ENCODE peak calls at places on chromosomes 7 and 10, in nine cellular contexts. G, R, F, W, V, N, I, Q and C are unnamed samples.

GRCh38 chr7:145105561-145105960 is 269.7 kb upstream of the TPK1 start:
- DNase-seq in G (no peak), R (no peak), F (no peak), W (no peak), V (no peak), N (no peak), I (no peak), Q (no peak), C (no peak)

GRCh38 chr10:89171263-89171872 is 35.7 kb downstream of the CH25H start:
- DNase-seq in G (no peak), R (no peak), F (no peak), W (no peak), V (no peak), N (no peak), I (no peak), Q (no peak), C (no peak)

GRCh38 chr7:151598045-151598444 is 78.3 kb upstream of the RHEB start:
- DNase-seq in G (peak), R (no peak), F (no peak), W (no peak), V (no peak), N (no peak), I (no peak), Q (peak), C (no peak)

GRCh38 chr10:32149257-32149955 is 93.2 kb upstream of the KIF5B start:
- DNase-seq in G (peak), R (no peak), F (no peak), W (peak), V (no peak), N (peak), I (no peak), Q (peak), C (no peak)

GRCh38 chr7:157407512-157408257 is 70.9 kb downstream of the DNAJB6 start:
- DNase-seq in G (no peak), R (no peak), F (no peak), W (peak), V (no peak), N (no peak), I (no peak), Q (no peak), C (no peak)

GRCh38 chr10:91787810-91788209 is 10.4 kb upstream of the TNKS2 start:
- DNase-seq in G (no peak), R (no peak), F (no peak), W (no peak), V (no peak), N (no peak), I (no peak), Q (no peak), C (no peak)

GRCh38 chr10:15046626-15047025 is 2.9 kb downstream of the OLAH start:
- DNase-seq in G (peak), R (no peak), F (no peak), W (no peak), V (no peak), N (no peak), I (no peak), Q (no peak), C (no peak)

GRCh38 chr10:100775346-100775745 is 30.0 kb downstream of the PAX2 start:
- DNase-seq in G (no peak), R (no peak), F (no peak), W (no peak), V (no peak), N (no peak), I (no peak), Q (no peak), C (no peak)

GRCh38 chr7:20352573-20353304 is 22.0 kb downstream of the ITGB8 start:
- DNase-seq in G (peak), R (no peak), F (no peak), W (no peak), V (no peak), N (no peak), I (no peak), Q (no peak), C (no peak)

GRCh38 chr7:24498439-24498838 is 74.8 kb upstream of the PALS2 start:
- DNase-seq in G (no peak), R (no peak), F (no peak), W (no peak), V (no peak), N (no peak), I (no peak), Q (no peak), C (no peak)

GRCh38 chr7:101164071-101164840 is 1.1 kb downstream of the VGF start:
- DNase-seq in G (peak), R (peak), F (no peak), W (peak), V (peak), N (peak), I (no peak), Q (no peak), C (peak)

GRCh38 chr10:77208857-77209256 is 428.8 kb downstream of the KCNMA1 start:
- DNase-seq in G (no peak), R (no peak), F (no peak), W (no peak), V (no peak), N (no peak), I (no peak), Q (no peak), C (no peak)

DNA sequence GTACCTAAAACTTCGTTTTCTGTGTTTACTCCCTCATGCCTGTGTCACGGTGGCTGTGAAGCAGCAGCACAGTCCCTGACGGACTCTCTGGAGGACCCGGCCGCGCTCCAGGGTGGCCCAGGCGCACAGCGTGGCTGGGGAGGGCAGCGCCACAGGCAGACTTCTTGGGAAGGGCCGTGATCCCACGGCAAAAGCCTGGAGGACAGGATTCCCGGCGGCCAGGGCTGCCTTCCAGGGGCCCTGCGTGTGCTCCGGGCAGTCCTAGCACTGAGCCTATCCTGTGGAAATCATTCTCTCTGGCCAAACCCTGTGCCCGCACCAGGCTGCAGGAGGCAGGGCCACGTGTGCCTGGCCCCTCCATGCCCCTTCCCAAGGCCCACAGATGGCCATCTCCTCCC is 244.2 kb downstream of the MAD1L1 start:
- DNase-seq in G (no peak), R (no peak), F (no peak), W (no peak), V (no peak), N (no peak), I (no peak), Q (no peak), C (no peak)
- TF ChIP-seq CTCF in G (no peak), R (no peak), F (no peak), W (no peak), V (no peak), N (no peak), I (no peak), Q (no peak), C (no peak)

GRCh38 chr7:30313348-30313747 is 29.0 kb downstream of the ZNRF2 start:
- DNase-seq in G (no peak), R (no peak), F (no peak), W (no peak), V (no peak), N (no peak), I (no peak), Q (no peak), C (no peak)
- TF ChIP-seq CTCF in G (no peak), R (no peak), F (no peak), W (no peak), V (no peak), N (no peak), I (no peak), Q (no peak), C (no peak)

GRCh38 chr10:48505394-48506112 is 99.3 kb downstream of the ARHGAP22 start:
- DNase-seq in G (no peak), R (peak), F (no peak), W (no peak), V (no peak), N (peak), I (no peak), Q (no peak), C (no peak)

GRCh38 chr10:48507494-48507893 is 97.4 kb downstream of the ARHGAP22 start:
- DNase-seq in G (no peak), R (no peak), F (no peak), W (no peak), V (no peak), N (no peak), I (no peak), Q (no peak), C (no peak)

GRCh38 chr10:48507933-48508830 is 96.7 kb downstream of the ARHGAP22 start:
- DNase-seq in G (peak), R (no peak), F (peak), W (peak), V (peak), N (peak), I (no peak), Q (no peak), C (no peak)

GRCh38 chr10:48504141-48504885 is 100.6 kb downstream of the ARHGAP22 start:
- DNase-seq in G (no peak), R (peak), F (no peak), W (no peak), V (no peak), N (peak), I (no peak), Q (no peak), C (no peak)

GRCh38 chr10:48506147-48506917 is 98.5 kb downstream of the ARHGAP22 start:
- DNase-seq in G (peak), R (no peak), F (peak), W (no peak), V (no peak), N (peak), I (no peak), Q (no peak), C (no peak)
- TF ChIP-seq CTCF in G (peak), R (no peak), F (no peak), W (no peak), V (peak), N (peak), I (no peak), Q (peak), C (no peak)

GRCh38 chr7:48140001-48140681 is 31.1 kb upstream of the ABCA13 start:
- DNase-seq in G (peak), R (no peak), F (peak), W (no peak), V (peak), N (no peak), I (no peak), Q (no peak), C (no peak)
- TF ChIP-seq CTCF in G (no peak), R (no peak), F (no peak), W (no peak), V (no peak), N (no peak), I (no peak), Q (no peak), C (no peak)

DNA sequence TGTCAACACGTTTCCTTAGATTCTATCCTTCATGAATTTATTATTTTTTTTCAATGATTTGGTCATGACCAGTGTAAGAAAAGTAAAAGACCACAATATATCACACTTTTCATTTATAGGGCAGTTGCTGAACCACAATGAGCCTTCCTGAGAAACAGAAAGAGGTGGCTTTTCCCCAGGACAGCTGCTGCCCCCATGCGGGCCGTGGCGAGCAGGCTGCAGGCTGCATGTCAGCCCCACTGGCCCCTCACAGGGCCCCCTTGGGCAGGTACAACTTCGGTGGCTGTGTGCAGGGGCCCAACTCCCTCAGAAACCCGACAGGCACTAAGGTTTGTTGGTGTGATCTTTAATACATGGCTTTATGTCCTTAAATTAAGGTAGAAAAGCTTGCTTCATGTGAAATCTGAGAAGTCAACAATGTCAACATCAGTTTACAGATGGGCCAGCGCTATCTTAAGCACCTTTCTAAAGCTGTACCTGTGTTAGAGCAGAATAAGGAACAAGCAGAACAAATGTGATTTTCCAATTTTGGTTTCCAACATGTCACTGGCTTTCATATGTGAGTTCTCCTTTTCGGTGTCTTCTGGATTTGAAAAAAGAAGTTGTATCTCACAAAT is 10.6 kb downstream of the BEND7 start:
- DNase-seq in G (peak), R (no peak), F (no peak), W (no peak), V (no peak), N (peak), I (no peak), Q (no peak), C (no peak)
- TF ChIP-seq CTCF in G (peak), R (no peak), F (no peak), W (peak), V (no peak), N (peak), I (no peak), Q (peak), C (no peak)